ENCODE peak calls at places on chromosome 1, in ten cellular contexts. M, P, L, F, T, D, R, S, V and Z are unnamed samples.

GRCh38 chr1:169060010-169060722 is 46.3 kb upstream of the ATP1B1 start:
- DNase-seq in M (no peak), P (no peak), L (no peak), F (no peak), T (no peak), D (no peak), R (peak), S (no peak), V (peak), Z (no peak)

GRCh38 chr1:231039161-231040018 is 664 bp downstream of the FAM89A start:
- DNase-seq in M (no peak), P (peak), L (peak), F (peak), T (no peak), D (peak), R (peak), S (peak), V (peak), Z (peak)

GRCh38 chr1:15681346-15682290 is 2.5 kb upstream of the PLEKHM2 start:
- DNase-seq in M (no peak), P (no peak), L (no peak), F (no peak), T (no peak), D (no peak), R (no peak), S (no peak), V (no peak), Z (peak)

GRCh38 chr1:197781998-197782718 is 6.9 kb upstream of the DENND1B start:
- DNase-seq in M (no peak), P (no peak), L (no peak), F (no peak), T (no peak), D (peak), R (peak), S (no peak), V (peak), Z (no peak)

GRCh38 chr1:205998457-205999241 is 4.5 kb downstream of the RAB7B start:
- DNase-seq in M (no peak), P (peak), L (no peak), F (peak), T (peak), D (no peak), R (peak), S (no peak), V (no peak), Z (no peak)

GRCh38 chr1:65554829-65555228 is 134.4 kb downstream of the LEPR start:
- DNase-seq in M (no peak), P (no peak), L (no peak), F (no peak), T (no peak), D (no peak), R (no peak), S (no peak), V (no peak), Z (no peak)

GRCh38 chr1:50251592-50252165 is 143.0 kb downstream of the ELAVL4 start:
- DNase-seq in M (no peak), P (no peak), L (no peak), F (peak), T (no peak), D (no peak), R (no peak), S (no peak), V (no peak), Z (peak)

GRCh38 chr1:55255901-55256300 is 40.7 kb upstream of the USP24 start:
- DNase-seq in M (no peak), P (no peak), L (no peak), F (no peak), T (no peak), D (no peak), R (no peak), S (no peak), V (no peak), Z (no peak)

GRCh38 chr1:61748566-61748965 is 6.3 kb downstream of the PATJ start:
- DNase-seq in M (no peak), P (no peak), L (no peak), F (peak), T (no peak), D (no peak), R (no peak), S (no peak), V (no peak), Z (no peak)

GRCh38 chr1:51343624-51344023 is 13.3 kb upstream of the TTC39A start:
- DNase-seq in M (no peak), P (no peak), L (no peak), F (no peak), T (no peak), D (no peak), R (no peak), S (no peak), V (no peak), Z (no peak)

GRCh38 chr1:231629132-231629531 is 2.5 kb downstream of the DISC1 start:
- DNase-seq in M (no peak), P (peak), L (no peak), F (no peak), T (no peak), D (no peak), R (peak), S (no peak), V (no peak), Z (no peak)

GRCh38 chr1:206471993-206472392 is 1.7 kb downstream of the IKBKE start:
- DNase-seq in M (no peak), P (no peak), L (no peak), F (no peak), T (no peak), D (no peak), R (peak), S (no peak), V (no peak), Z (no peak)

GRCh38 chr1:74964508-74964907 is 169.7 kb upstream of the LHX8 start:
- DNase-seq in M (no peak), P (no peak), L (no peak), F (peak), T (no peak), D (no peak), R (no peak), S (no peak), V (peak), Z (no peak)

GRCh38 chr1:61221642-61222041 is 139.3 kb downstream of the NFIA start:
- DNase-seq in M (no peak), P (no peak), L (no peak), F (no peak), T (no peak), D (no peak), R (no peak), S (no peak), V (no peak), Z (no peak)

GRCh38 chr1:223531742-223532341 is 133.7 kb downstream of the CAPN8 start:
- DNase-seq in M (no peak), P (peak), L (peak), F (peak), T (peak), D (peak), R (peak), S (peak), V (peak), Z (peak)

GRCh38 chr1:91916811-91917460 is 31.0 kb upstream of the TGFBR3 start:
- DNase-seq in M (no peak), P (no peak), L (no peak), F (no peak), T (no peak), D (no peak), R (no peak), S (no peak), V (no peak), Z (no peak)

GRCh38 chr1:20301463-20302092 is 10.9 kb downstream of the VWA5B1 start:
- DNase-seq in M (no peak), P (no peak), L (no peak), F (no peak), T (no peak), D (no peak), R (peak), S (no peak), V (no peak), Z (no peak)

GRCh38 chr1:54940027-54940426 is 40.4 kb upstream of the TMEM61 start:
- DNase-seq in M (no peak), P (no peak), L (no peak), F (peak), T (no peak), D (peak), R (no peak), S (no peak), V (no peak), Z (no peak)

GRCh38 chr1:46714976-46715375 is 3.9 kb downstream of the EFCAB14 start:
- DNase-seq in M (no peak), P (no peak), L (no peak), F (no peak), T (no peak), D (no peak), R (no peak), S (no peak), V (no peak), Z (no peak)

GRCh38 chr1:40199126-40199525 is 37.9 kb downstream of the RLF start:
- DNase-seq in M (no peak), P (no peak), L (no peak), F (no peak), T (no peak), D (no peak), R (no peak), S (no peak), V (no peak), Z (no peak)